ENCODE peak calls at places on chromosomes 12 and 14, in seven cellular contexts. One of them, this sample, is unnamed.

GRCh38 chr12:109479761-109480160 is 2.3 kb downstream of the UBE3B start:
- DNase-seq in ovary: no peak
- DNase-seq in left ventricle myocardium inferior: no peak
- DNase-seq in AG10803: no peak
- DNase-seq in astrocyte of the spinal cord: no peak
- DNase-seq in CD4-positive, CD25-positive, alpha-beta regulatory T cell: no peak
- DNase-seq in tibial artery: no peak
- DNase-seq in this sample: no peak

GRCh38 chr12:73947627-73948026 is 590.0 kb upstream of the ATXN7L3B start:
- DNase-seq in ovary: no peak
- DNase-seq in left ventricle myocardium inferior: no peak
- DNase-seq in AG10803: no peak
- DNase-seq in astrocyte of the spinal cord: no peak
- DNase-seq in CD4-positive, CD25-positive, alpha-beta regulatory T cell: no peak
- DNase-seq in tibial artery: no peak
- DNase-seq in this sample: no peak

GRCh38 chr12:24307716-24308335 is 358.4 kb upstream of the SOX5 start:
- DNase-seq in ovary: no peak
- DNase-seq in left ventricle myocardium inferior: no peak
- DNase-seq in AG10803: no peak
- DNase-seq in astrocyte of the spinal cord: no peak
- DNase-seq in CD4-positive, CD25-positive, alpha-beta regulatory T cell: no peak
- DNase-seq in tibial artery: no peak
- DNase-seq in this sample: no peak

GRCh38 chr12:12819752-12820311 is 6.7 kb downstream of the DDX47 start:
- DNase-seq in ovary: no peak
- DNase-seq in left ventricle myocardium inferior: no peak
- DNase-seq in AG10803: peak; percentile 98
- DNase-seq in astrocyte of the spinal cord: peak; percentile 94
- DNase-seq in CD4-positive, CD25-positive, alpha-beta regulatory T cell: no peak
- DNase-seq in tibial artery: peak; percentile 48
- DNase-seq in this sample: peak; percentile 91

GRCh38 chr14:54568821-54569591 is 2.1 kb downstream of the SAMD4A start:
- DNase-seq in ovary: no peak
- DNase-seq in left ventricle myocardium inferior: peak; percentile 31
- DNase-seq in AG10803: peak; percentile 40
- DNase-seq in astrocyte of the spinal cord: no peak
- DNase-seq in CD4-positive, CD25-positive, alpha-beta regulatory T cell: no peak
- DNase-seq in tibial artery: peak; percentile 32
- DNase-seq in this sample: no peak

GRCh38 chr12:105761075-105761474 is 377.7 kb downstream of the NUAK1 start:
- DNase-seq in ovary: no peak
- DNase-seq in left ventricle myocardium inferior: no peak
- DNase-seq in AG10803: no peak
- DNase-seq in astrocyte of the spinal cord: peak; percentile 31
- DNase-seq in CD4-positive, CD25-positive, alpha-beta regulatory T cell: no peak
- DNase-seq in tibial artery: no peak
- DNase-seq in this sample: peak; percentile 79

GRCh38 chr14:70888681-70889175 is 18.5 kb upstream of the PCNX1 start:
- DNase-seq in ovary: no peak
- DNase-seq in left ventricle myocardium inferior: no peak
- DNase-seq in AG10803: peak; percentile 79
- DNase-seq in astrocyte of the spinal cord: peak; percentile 54
- DNase-seq in CD4-positive, CD25-positive, alpha-beta regulatory T cell: peak; percentile 47
- DNase-seq in tibial artery: no peak
- DNase-seq in this sample: peak; percentile 78

GRCh38 chr14:104423715-104424405 is 155.7 kb upstream of the C14orf180 start:
- DNase-seq in ovary: peak; percentile 35
- DNase-seq in left ventricle myocardium inferior: no peak
- DNase-seq in AG10803: no peak
- DNase-seq in astrocyte of the spinal cord: no peak
- DNase-seq in CD4-positive, CD25-positive, alpha-beta regulatory T cell: no peak
- DNase-seq in tibial artery: no peak
- DNase-seq in this sample: no peak

GRCh38 chr14:100842799-100843198 is 16.9 kb downstream of the MEG3 start:
- DNase-seq in ovary: peak; percentile 38
- DNase-seq in left ventricle myocardium inferior: no peak
- DNase-seq in AG10803: peak; percentile 90
- DNase-seq in astrocyte of the spinal cord: peak; percentile 88
- DNase-seq in CD4-positive, CD25-positive, alpha-beta regulatory T cell: no peak
- DNase-seq in tibial artery: no peak
- DNase-seq in this sample: peak; percentile 72

GRCh38 chr14:33839193-33840076 is 111.4 kb downstream of the EGLN3 start:
- DNase-seq in ovary: peak; percentile 50
- DNase-seq in left ventricle myocardium inferior: no peak
- DNase-seq in AG10803: peak; percentile 43
- DNase-seq in astrocyte of the spinal cord: peak; percentile 52
- DNase-seq in CD4-positive, CD25-positive, alpha-beta regulatory T cell: peak; percentile 60
- DNase-seq in tibial artery: peak; percentile 40
- DNase-seq in this sample: peak; percentile 64

GRCh38 chr14:31360919-31361662 is 59.3 kb downstream of the HEATR5A start:
- DNase-seq in ovary: no peak
- DNase-seq in left ventricle myocardium inferior: no peak
- DNase-seq in AG10803: peak; percentile 75
- DNase-seq in astrocyte of the spinal cord: peak; percentile 18
- DNase-seq in CD4-positive, CD25-positive, alpha-beta regulatory T cell: no peak
- DNase-seq in tibial artery: no peak
- DNase-seq in this sample: peak; percentile 20

GRCh38 chr12:3088251-3088650 is 11.1 kb downstream of the TSPAN9 start:
- DNase-seq in ovary: no peak
- DNase-seq in left ventricle myocardium inferior: no peak
- DNase-seq in AG10803: no peak
- DNase-seq in astrocyte of the spinal cord: no peak
- DNase-seq in CD4-positive, CD25-positive, alpha-beta regulatory T cell: no peak
- DNase-seq in tibial artery: no peak
- DNase-seq in this sample: no peak

GRCh38 chr12:68162374-68162773 is 2.8 kb upstream of the IFNG start:
- DNase-seq in ovary: no peak
- DNase-seq in left ventricle myocardium inferior: no peak
- DNase-seq in AG10803: no peak
- DNase-seq in astrocyte of the spinal cord: no peak
- DNase-seq in CD4-positive, CD25-positive, alpha-beta regulatory T cell: no peak
- DNase-seq in tibial artery: no peak
- DNase-seq in this sample: no peak

GRCh38 chr14:56797003-56797568 is 13.2 kb downstream of the OTX2 start:
- DNase-seq in ovary: no peak
- DNase-seq in left ventricle myocardium inferior: no peak
- DNase-seq in AG10803: no peak
- DNase-seq in astrocyte of the spinal cord: no peak
- DNase-seq in CD4-positive, CD25-positive, alpha-beta regulatory T cell: no peak
- DNase-seq in tibial artery: no peak
- DNase-seq in this sample: no peak

GRCh38 chr12:125890983-125891382 is 825.7 kb downstream of the AACS start:
- DNase-seq in ovary: no peak
- DNase-seq in left ventricle myocardium inferior: peak; percentile 22
- DNase-seq in AG10803: no peak
- DNase-seq in astrocyte of the spinal cord: peak; percentile 64
- DNase-seq in CD4-positive, CD25-positive, alpha-beta regulatory T cell: no peak
- DNase-seq in tibial artery: no peak
- DNase-seq in this sample: no peak

GRCh38 chr12:113980537-113981337 is 14.6 kb upstream of the RBM19 start:
- DNase-seq in ovary: no peak
- DNase-seq in left ventricle myocardium inferior: no peak
- DNase-seq in AG10803: peak; percentile 78
- DNase-seq in astrocyte of the spinal cord: peak; percentile 73
- DNase-seq in CD4-positive, CD25-positive, alpha-beta regulatory T cell: peak; percentile 60
- DNase-seq in tibial artery: no peak
- DNase-seq in this sample: peak; percentile 84

GRCh38 chr12:130872179-130873096 is 572 bp downstream of the RAN start:
- DNase-seq in ovary: peak; percentile 67
- DNase-seq in left ventricle myocardium inferior: peak; percentile 29
- DNase-seq in AG10803: peak; percentile 35
- DNase-seq in astrocyte of the spinal cord: peak; percentile 13
- DNase-seq in CD4-positive, CD25-positive, alpha-beta regulatory T cell: peak; percentile 45
- DNase-seq in tibial artery: no peak
- DNase-seq in this sample: peak; percentile 23

GRCh38 chr12:45944771-45945170 is 45.6 kb downstream of the SCAF11 start:
- DNase-seq in ovary: no peak
- DNase-seq in left ventricle myocardium inferior: no peak
- DNase-seq in AG10803: peak; percentile 36
- DNase-seq in astrocyte of the spinal cord: no peak
- DNase-seq in CD4-positive, CD25-positive, alpha-beta regulatory T cell: no peak
- DNase-seq in tibial artery: no peak
- DNase-seq in this sample: peak; percentile 40

GRCh38 chr14:105647784-105648608 is 121.6 kb downstream of the TMEM121 start:
- DNase-seq in ovary: no peak
- DNase-seq in left ventricle myocardium inferior: no peak
- DNase-seq in AG10803: no peak
- DNase-seq in astrocyte of the spinal cord: no peak
- DNase-seq in CD4-positive, CD25-positive, alpha-beta regulatory T cell: no peak
- DNase-seq in tibial artery: no peak
- DNase-seq in this sample: no peak

GRCh38 chr14:99535448-99535847 is 54.2 kb downstream of the CCNK start:
- DNase-seq in ovary: no peak
- DNase-seq in left ventricle myocardium inferior: no peak
- DNase-seq in AG10803: no peak
- DNase-seq in astrocyte of the spinal cord: no peak
- DNase-seq in CD4-positive, CD25-positive, alpha-beta regulatory T cell: no peak
- DNase-seq in tibial artery: no peak
- DNase-seq in this sample: no peak
- H3K4me3 ChIP-seq in ovary: no peak overlapping the region
- H3K4me3 ChIP-seq in left ventricle myocardium inferior: no peak overlapping the region
- H3K4me3 ChIP-seq in AG10803: no peak overlapping the region
- H3K4me3 ChIP-seq in astrocyte of the spinal cord: no peak overlapping the region
- H3K4me3 ChIP-seq in CD4-positive, CD25-positive, alpha-beta regulatory T cell: no peak overlapping the region
- H3K4me3 ChIP-seq in tibial artery: no peak overlapping the region
- H3K4me3 ChIP-seq in this sample: no peak overlapping the region

DNA sequence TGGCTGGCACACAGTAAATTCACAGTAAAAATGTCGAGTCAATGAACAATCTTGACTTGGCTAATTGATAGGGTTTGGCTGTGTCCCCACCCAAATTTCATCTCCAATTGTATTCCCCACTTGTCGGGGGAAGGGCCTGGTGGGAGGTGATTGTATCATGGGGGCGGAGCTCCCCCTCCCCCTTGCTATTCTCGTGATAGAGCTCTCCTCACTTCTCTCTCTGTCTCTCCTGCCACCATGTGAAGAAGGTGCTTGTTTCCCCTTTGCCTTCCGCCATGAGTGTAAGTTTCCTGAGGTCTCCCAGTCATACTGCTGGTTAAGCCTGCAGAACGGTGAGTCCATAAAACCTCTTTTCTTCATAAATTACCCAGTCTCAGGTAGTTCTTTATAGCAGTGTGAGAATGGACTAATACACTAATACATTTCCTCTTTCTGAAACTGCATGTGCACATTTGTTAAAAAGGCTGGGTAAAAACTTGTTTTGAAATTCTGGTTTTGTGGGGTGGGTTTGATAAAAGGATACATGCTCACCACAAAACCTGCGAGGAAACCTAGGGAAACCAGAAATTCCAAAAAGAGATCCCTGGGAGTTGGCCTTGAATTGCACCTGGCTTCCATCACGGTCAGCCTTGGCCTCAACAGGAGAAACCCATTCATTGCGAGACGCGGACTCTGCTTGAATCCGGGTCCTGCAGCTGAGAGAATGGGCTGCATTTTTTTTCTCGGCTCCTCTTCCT is 16.2 kb upstream of the MYL2 start:
- DNase-seq in ovary: no peak
- DNase-seq in left ventricle myocardium inferior: no peak
- DNase-seq in AG10803: no peak
- DNase-seq in astrocyte of the spinal cord: no peak
- DNase-seq in CD4-positive, CD25-positive, alpha-beta regulatory T cell: no peak
- DNase-seq in tibial artery: no peak
- DNase-seq in this sample: no peak
- H3K4me3 ChIP-seq in ovary: no peak overlapping the region
- H3K4me3 ChIP-seq in left ventricle myocardium inferior: peak overlapping the region; percentile 45
- H3K4me3 ChIP-seq in AG10803: no peak overlapping the region
- H3K4me3 ChIP-seq in astrocyte of the spinal cord: no peak overlapping the region
- H3K4me3 ChIP-seq in CD4-positive, CD25-positive, alpha-beta regulatory T cell: no peak overlapping the region
- H3K4me3 ChIP-seq in tibial artery: no peak overlapping the region
- H3K4me3 ChIP-seq in this sample: no peak overlapping the region

DNA sequence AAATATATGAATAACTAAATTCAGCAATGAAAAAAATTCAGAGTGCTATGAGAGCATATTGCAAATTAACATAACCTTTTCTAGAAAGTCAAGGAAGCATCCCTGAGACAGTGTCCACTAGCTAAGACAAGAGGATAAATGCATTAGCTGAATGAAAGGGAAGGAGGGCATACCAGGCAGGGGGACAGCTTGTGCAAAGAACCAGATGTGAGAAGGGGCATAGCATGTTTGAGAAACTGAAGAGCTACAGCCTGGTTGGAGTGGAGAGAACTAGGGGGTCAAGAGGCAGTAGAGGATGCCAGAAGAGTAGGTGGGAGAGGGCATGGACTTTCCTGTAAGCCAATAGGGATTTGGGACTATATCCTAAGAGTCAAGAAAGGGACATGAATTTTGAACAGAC is 2.2 kb upstream of the GUCY2C start:
- DNase-seq in ovary: no peak
- DNase-seq in left ventricle myocardium inferior: no peak
- DNase-seq in AG10803: no peak
- DNase-seq in astrocyte of the spinal cord: no peak
- DNase-seq in CD4-positive, CD25-positive, alpha-beta regulatory T cell: no peak
- DNase-seq in tibial artery: no peak
- DNase-seq in this sample: no peak
- H3K4me3 ChIP-seq in ovary: no peak overlapping the region
- H3K4me3 ChIP-seq in left ventricle myocardium inferior: no peak overlapping the region
- H3K4me3 ChIP-seq in AG10803: no peak overlapping the region
- H3K4me3 ChIP-seq in astrocyte of the spinal cord: no peak overlapping the region
- H3K4me3 ChIP-seq in CD4-positive, CD25-positive, alpha-beta regulatory T cell: no peak overlapping the region
- H3K4me3 ChIP-seq in tibial artery: no peak overlapping the region
- H3K4me3 ChIP-seq in this sample: no peak overlapping the region

GRCh38 chr12:120116792-120117651 is 469 bp upstream of the RAB35 start:
- DNase-seq in ovary: peak; percentile 97
- DNase-seq in left ventricle myocardium inferior: peak; percentile 95
- DNase-seq in AG10803: peak; percentile 92
- DNase-seq in astrocyte of the spinal cord: peak; percentile 95
- DNase-seq in CD4-positive, CD25-positive, alpha-beta regulatory T cell: peak; percentile 96
- DNase-seq in tibial artery: peak; percentile 92
- DNase-seq in this sample: peak; percentile 93

GRCh38 chr12:120119395-120119973 is 2.9 kb upstream of the RAB35 start:
- DNase-seq in ovary: no peak
- DNase-seq in left ventricle myocardium inferior: no peak
- DNase-seq in AG10803: peak; percentile 45
- DNase-seq in astrocyte of the spinal cord: peak; percentile 22
- DNase-seq in CD4-positive, CD25-positive, alpha-beta regulatory T cell: peak; percentile 35
- DNase-seq in tibial artery: no peak
- DNase-seq in this sample: no peak

GRCh38 chr12:120117961-120118709 is 1.6 kb upstream of the RAB35 start:
- DNase-seq in ovary: no peak
- DNase-seq in left ventricle myocardium inferior: no peak
- DNase-seq in AG10803: peak; percentile 49
- DNase-seq in astrocyte of the spinal cord: peak; percentile 17
- DNase-seq in CD4-positive, CD25-positive, alpha-beta regulatory T cell: no peak
- DNase-seq in tibial artery: no peak
- DNase-seq in this sample: peak; percentile 41

GRCh38 chr12:120116443-120116791 is at the start of gene RAB35:
- DNase-seq in ovary: no peak
- DNase-seq in left ventricle myocardium inferior: no peak
- DNase-seq in AG10803: no peak
- DNase-seq in astrocyte of the spinal cord: no peak
- DNase-seq in CD4-positive, CD25-positive, alpha-beta regulatory T cell: no peak
- DNase-seq in tibial artery: no peak
- DNase-seq in this sample: no peak

GRCh38 chr12:120118710-120119097 is 2.2 kb upstream of the RAB35 start:
- DNase-seq in ovary: no peak
- DNase-seq in left ventricle myocardium inferior: no peak
- DNase-seq in AG10803: peak; percentile 89
- DNase-seq in astrocyte of the spinal cord: no peak
- DNase-seq in CD4-positive, CD25-positive, alpha-beta regulatory T cell: no peak
- DNase-seq in tibial artery: no peak
- DNase-seq in this sample: peak; percentile 40
- H3K4me3 ChIP-seq in ovary: no peak overlapping the region
- H3K4me3 ChIP-seq in left ventricle myocardium inferior: peak overlapping the region; percentile 73
- H3K4me3 ChIP-seq in AG10803: peak overlapping the region; percentile 93
- H3K4me3 ChIP-seq in astrocyte of the spinal cord: peak overlapping the region; percentile 88
- H3K4me3 ChIP-seq in CD4-positive, CD25-positive, alpha-beta regulatory T cell: peak overlapping the region; percentile 92
- H3K4me3 ChIP-seq in tibial artery: peak overlapping the region; percentile 71
- H3K4me3 ChIP-seq in this sample: peak overlapping the region; percentile 68

This sample was measured in fibroblast of pulmonary artery.